ENCODE peak calls at places on chromosomes 6 and 20, in seven cellular contexts. U, H, N, X, F, M and J are unnamed samples.

GRCh38 chr6:4672772-4673171 is 103.4 kb upstream of the CDYL start:
- DNase-seq in N (no peak), M (no peak), U (no peak), H (no peak), F (peak; percentile 66), X (no peak), J (no peak)

GRCh38 chr20:37179671-37180524 is 550 bp upstream of the MROH8 start:
- DNase-seq in H (no peak), U (no peak), F (peak; percentile 83), M (peak; percentile 44), N (no peak), X (no peak), J (no peak)

GRCh38 chr6:43478008-43478372 is 620 bp downstream of the TJAP1 start:
- DNase-seq in M (no peak), F (no peak), N (no peak), X (no peak), U (no peak), H (no peak), J (no peak)

GRCh38 chr6:125789167-125789566 is 1.6 kb upstream of the NCOA7 start:
- DNase-seq in N (no peak), U (no peak), F (no peak), H (no peak), X (no peak), M (peak; percentile 19), J (no peak)

GRCh38 chr6:144647971-144648651 is 363.0 kb downstream of the UTRN start:
- DNase-seq in U (no peak), F (no peak), X (no peak), M (no peak), N (no peak), H (no peak), J (no peak)

GRCh38 chr6:15423286-15423957 is 177.6 kb downstream of the JARID2 start:
- DNase-seq in F (peak; percentile 57), U (no peak), X (no peak), M (no peak), N (no peak), H (no peak), J (no peak)

GRCh38 chr20:41903614-41904013 is 285.4 kb upstream of the CHD6 start:
- DNase-seq in N (no peak), X (no peak), F (no peak), H (no peak), M (no peak), U (no peak), J (no peak)

GRCh38 chr20:16036331-16036730 is 536.9 kb downstream of the KIF16B start:
- DNase-seq in X (no peak), H (no peak), N (no peak), F (no peak), U (no peak), M (no peak), J (no peak)

GRCh38 chr6:129590408-129591022 is 119.5 kb downstream of the ARHGAP18 start:
- DNase-seq in N (no peak), H (no peak), X (no peak), F (peak; percentile 97), U (no peak), M (no peak), J (no peak)

GRCh38 chr6:30895343-30895742 is 11.0 kb downstream of the DDR1 start:
- DNase-seq in F (no peak), X (no peak), H (no peak), M (no peak), N (no peak), U (no peak), J (no peak)

GRCh38 chr6:107806675-107807074 is 17.4 kb downstream of the SCML4 start:
- DNase-seq in N (no peak), F (no peak), M (no peak), U (no peak), H (peak; percentile 7), X (no peak), J (no peak)

GRCh38 chr6:28838289-28838633 is 85.5 kb downstream of the TRIM27 start:
- DNase-seq in M (peak; percentile 89), U (peak; percentile 46), F (peak; percentile 46), N (no peak), H (no peak), X (no peak), J (peak; percentile 61)

GRCh38 chr6:138115877-138116660 is 8.8 kb upstream of the PERP start:
- DNase-seq in U (peak; percentile 61), H (no peak), M (peak; percentile 79), X (no peak), F (peak; percentile 59), N (no peak), J (peak; percentile 68)

GRCh38 chr6:46628498-46628897 is 24.1 kb downstream of the CYP39A1 start:
- DNase-seq in M (no peak), X (no peak), U (no peak), F (no peak), H (no peak), N (no peak), J (no peak)

GRCh38 chr6:52261229-52261628 is 16.9 kb upstream of the IL17F start:
- DNase-seq in H (no peak), U (no peak), F (peak; percentile 54), X (no peak), M (no peak), N (no peak), J (no peak)

GRCh38 chr20:17617212-17617867 is 47.5 kb downstream of the DSTN start:
- DNase-seq in F (no peak), X (no peak), N (peak; percentile 82), U (peak; percentile 74), M (peak; percentile 30), H (peak; percentile 76), J (peak; percentile 76)

GRCh38 chr6:21045135-21045616 is 510.9 kb downstream of the CDKAL1 start:
- DNase-seq in U (no peak), M (no peak), F (peak; percentile 77), N (no peak), X (no peak), H (no peak), J (no peak)